ENCODE peak calls at places on chromosomes 3 and 15, in six cellular contexts. One of them, this sample, is unnamed.

GRCh38 chr15:69469467-69470191 is 17.0 kb downstream of the RPLP1 start:
- DNase-seq in CD8-positive, alpha-beta memory T cell: no peak
- DNase-seq in psoas muscle: no peak
- DNase-seq in HT1080: no peak
- DNase-seq in fibroblast of pulmonary artery: no peak
- DNase-seq in hypothalamus: no peak
- DNase-seq in this sample: no peak

GRCh38 chr3:169771651-169772529 is 1.3 kb upstream of the MYNN start:
- DNase-seq in fibroblast of pulmonary artery: peak
- DNase-seq in CD8-positive, alpha-beta memory T cell: peak
- DNase-seq in HT1080: peak
- DNase-seq in hypothalamus: peak
- DNase-seq in psoas muscle: peak
- DNase-seq in this sample: peak

GRCh38 chr3:14563946-14564539 is 23.9 kb upstream of the GRIP2 start:
- DNase-seq in fibroblast of pulmonary artery: no peak
- DNase-seq in psoas muscle: no peak
- DNase-seq in hypothalamus: no peak
- DNase-seq in HT1080: no peak
- DNase-seq in CD8-positive, alpha-beta memory T cell: no peak
- DNase-seq in this sample: peak

GRCh38 chr15:67731112-67731761 is 94.1 kb upstream of the SKOR1 start:
- DNase-seq in CD8-positive, alpha-beta memory T cell: no peak
- DNase-seq in HT1080: no peak
- DNase-seq in hypothalamus: no peak
- DNase-seq in fibroblast of pulmonary artery: peak
- DNase-seq in psoas muscle: no peak
- DNase-seq in this sample: no peak

GRCh38 chr3:191141728-191142127 is 57.3 kb upstream of the OSTN start:
- DNase-seq in psoas muscle: no peak
- DNase-seq in HT1080: peak
- DNase-seq in hypothalamus: no peak
- DNase-seq in fibroblast of pulmonary artery: peak
- DNase-seq in CD8-positive, alpha-beta memory T cell: no peak
- DNase-seq in this sample: no peak

GRCh38 chr15:89367485-89368451 is 33.1 kb upstream of the POLG start:
- DNase-seq in HT1080: no peak
- DNase-seq in psoas muscle: no peak
- DNase-seq in CD8-positive, alpha-beta memory T cell: no peak
- DNase-seq in hypothalamus: peak
- DNase-seq in fibroblast of pulmonary artery: no peak
- DNase-seq in this sample: peak

GRCh38 chr3:50450135-50450911 is 53.1 kb downstream of the CACNA2D2 start:
- DNase-seq in hypothalamus: no peak
- DNase-seq in fibroblast of pulmonary artery: peak
- DNase-seq in HT1080: peak
- DNase-seq in CD8-positive, alpha-beta memory T cell: peak
- DNase-seq in psoas muscle: peak
- DNase-seq in this sample: peak

GRCh38 chr15:93943607-93944006 is 287.8 kb upstream of the MCTP2 start:
- DNase-seq in psoas muscle: no peak
- DNase-seq in CD8-positive, alpha-beta memory T cell: no peak
- DNase-seq in hypothalamus: no peak
- DNase-seq in HT1080: no peak
- DNase-seq in fibroblast of pulmonary artery: no peak
- DNase-seq in this sample: no peak

GRCh38 chr15:53869044-53869805 is 109.0 kb upstream of the UNC13C start:
- DNase-seq in HT1080: peak
- DNase-seq in hypothalamus: no peak
- DNase-seq in fibroblast of pulmonary artery: no peak
- DNase-seq in psoas muscle: no peak
- DNase-seq in CD8-positive, alpha-beta memory T cell: no peak
- DNase-seq in this sample: no peak

GRCh38 chr3:42493126-42493797 is 9.2 kb upstream of the VIPR1 start:
- DNase-seq in psoas muscle: no peak
- DNase-seq in hypothalamus: no peak
- DNase-seq in CD8-positive, alpha-beta memory T cell: no peak
- DNase-seq in fibroblast of pulmonary artery: no peak
- DNase-seq in HT1080: no peak
- DNase-seq in this sample: no peak

GRCh38 chr15:34014556-34014955 is 24.4 kb downstream of the AVEN start:
- DNase-seq in HT1080: no peak
- DNase-seq in fibroblast of pulmonary artery: peak
- DNase-seq in CD8-positive, alpha-beta memory T cell: no peak
- DNase-seq in hypothalamus: no peak
- DNase-seq in psoas muscle: no peak
- DNase-seq in this sample: no peak

GRCh38 chr3:53597136-53597915 is 102.9 kb downstream of the CACNA1D start:
- DNase-seq in psoas muscle: no peak
- DNase-seq in CD8-positive, alpha-beta memory T cell: no peak
- DNase-seq in fibroblast of pulmonary artery: no peak
- DNase-seq in hypothalamus: no peak
- DNase-seq in HT1080: no peak
- DNase-seq in this sample: no peak

GRCh38 chr3:18559323-18559972 is 134.3 kb upstream of the SATB1 start:
- DNase-seq in hypothalamus: no peak
- DNase-seq in HT1080: peak
- DNase-seq in psoas muscle: no peak
- DNase-seq in CD8-positive, alpha-beta memory T cell: peak
- DNase-seq in fibroblast of pulmonary artery: peak
- DNase-seq in this sample: peak

GRCh38 chr3:141538568-141538967 is 51.7 kb downstream of the RASA2 start:
- DNase-seq in HT1080: no peak
- DNase-seq in CD8-positive, alpha-beta memory T cell: no peak
- DNase-seq in psoas muscle: no peak
- DNase-seq in hypothalamus: no peak
- DNase-seq in fibroblast of pulmonary artery: no peak
- DNase-seq in this sample: no peak

GRCh38 chr15:33086500-33087141 is 107.9 kb downstream of the FMN1 start:
- DNase-seq in CD8-positive, alpha-beta memory T cell: peak
- DNase-seq in psoas muscle: no peak
- DNase-seq in HT1080: peak
- DNase-seq in fibroblast of pulmonary artery: peak
- DNase-seq in hypothalamus: no peak
- DNase-seq in this sample: peak

GRCh38 chr3:100111728-100112127 is 2.6 kb downstream of the FILIP1L start:
- DNase-seq in HT1080: no peak
- DNase-seq in hypothalamus: no peak
- DNase-seq in psoas muscle: no peak
- DNase-seq in CD8-positive, alpha-beta memory T cell: no peak
- DNase-seq in fibroblast of pulmonary artery: no peak
- DNase-seq in this sample: no peak

GRCh38 chr3:150970665-150971327 is 1.7 kb downstream of the CLRN1 start:
- DNase-seq in CD8-positive, alpha-beta memory T cell: no peak
- DNase-seq in HT1080: peak
- DNase-seq in psoas muscle: no peak
- DNase-seq in hypothalamus: no peak
- DNase-seq in fibroblast of pulmonary artery: peak
- DNase-seq in this sample: no peak

GRCh38 chr3:27219127-27219860 is 149.9 kb downstream of the NEK10 start:
- DNase-seq in CD8-positive, alpha-beta memory T cell: no peak
- DNase-seq in fibroblast of pulmonary artery: no peak
- DNase-seq in hypothalamus: no peak
- DNase-seq in HT1080: no peak
- DNase-seq in psoas muscle: no peak
- DNase-seq in this sample: no peak

GRCh38 chr3:183100376-183100775 is 1.1 kb upstream of the MCCC1 start:
- DNase-seq in hypothalamus: no peak
- DNase-seq in CD8-positive, alpha-beta memory T cell: no peak
- DNase-seq in HT1080: no peak
- DNase-seq in psoas muscle: no peak
- DNase-seq in fibroblast of pulmonary artery: no peak
- DNase-seq in this sample: peak

GRCh38 chr15:24068102-24068501 is 381.0 kb upstream of the NDN start:
- DNase-seq in HT1080: no peak
- DNase-seq in fibroblast of pulmonary artery: no peak
- DNase-seq in psoas muscle: no peak
- DNase-seq in hypothalamus: no peak
- DNase-seq in CD8-positive, alpha-beta memory T cell: no peak
- DNase-seq in this sample: no peak

GRCh38 chr15:32643907-32644445 is 2.5 kb downstream of the SCG5 start:
- DNase-seq in CD8-positive, alpha-beta memory T cell: no peak
- DNase-seq in hypothalamus: no peak
- DNase-seq in fibroblast of pulmonary artery: no peak
- DNase-seq in psoas muscle: no peak
- DNase-seq in HT1080: peak
- DNase-seq in this sample: no peak

GRCh38 chr3:146638718-146639117 is 33.6 kb upstream of the PLSCR5 start:
- DNase-seq in hypothalamus: no peak
- DNase-seq in CD8-positive, alpha-beta memory T cell: no peak
- DNase-seq in psoas muscle: no peak
- DNase-seq in HT1080: no peak
- DNase-seq in fibroblast of pulmonary artery: peak
- DNase-seq in this sample: no peak

GRCh38 chr15:67063689-67064606 is 1.5 kb upstream of the SMAD3 start:
- DNase-seq in HT1080: no peak
- DNase-seq in fibroblast of pulmonary artery: no peak
- DNase-seq in psoas muscle: peak
- DNase-seq in CD8-positive, alpha-beta memory T cell: no peak
- DNase-seq in hypothalamus: no peak
- DNase-seq in this sample: peak

GRCh38 chr15:87711011-87711410 is 545.5 kb downstream of the NTRK3 start:
- DNase-seq in psoas muscle: no peak
- DNase-seq in CD8-positive, alpha-beta memory T cell: no peak
- DNase-seq in HT1080: no peak
- DNase-seq in fibroblast of pulmonary artery: peak
- DNase-seq in hypothalamus: no peak
- DNase-seq in this sample: no peak

GRCh38 chr3:173733029-173733652 is 335.6 kb downstream of the NLGN1 start:
- DNase-seq in psoas muscle: no peak
- DNase-seq in HT1080: peak
- DNase-seq in hypothalamus: peak
- DNase-seq in CD8-positive, alpha-beta memory T cell: no peak
- DNase-seq in fibroblast of pulmonary artery: peak
- DNase-seq in this sample: no peak

GRCh38 chr3:150238995-150239612 is 169.0 kb upstream of the TSC22D2 start:
- DNase-seq in HT1080: peak
- DNase-seq in hypothalamus: no peak
- DNase-seq in CD8-positive, alpha-beta memory T cell: no peak
- DNase-seq in fibroblast of pulmonary artery: no peak
- DNase-seq in psoas muscle: no peak
- DNase-seq in this sample: peak

GRCh38 chr3:49901351-49902339 is 2.0 kb downstream of the MST1R start:
- DNase-seq in HT1080: no peak
- DNase-seq in hypothalamus: no peak
- DNase-seq in psoas muscle: no peak
- DNase-seq in fibroblast of pulmonary artery: no peak
- DNase-seq in CD8-positive, alpha-beta memory T cell: no peak
- DNase-seq in this sample: no peak

GRCh38 chr3:193772389-193772788 is 179.4 kb downstream of the OPA1 start:
- DNase-seq in psoas muscle: no peak
- DNase-seq in fibroblast of pulmonary artery: no peak
- DNase-seq in CD8-positive, alpha-beta memory T cell: no peak
- DNase-seq in hypothalamus: no peak
- DNase-seq in HT1080: no peak
- DNase-seq in this sample: no peak

GRCh38 chr15:90547545-90547944 is 17.8 kb downstream of the CRTC3 start:
- DNase-seq in HT1080: no peak
- DNase-seq in fibroblast of pulmonary artery: no peak
- DNase-seq in psoas muscle: no peak
- DNase-seq in CD8-positive, alpha-beta memory T cell: no peak
- DNase-seq in hypothalamus: no peak
- DNase-seq in this sample: no peak

GRCh38 chr3:99366663-99367429 is 271.5 kb upstream of the COL8A1 start:
- DNase-seq in CD8-positive, alpha-beta memory T cell: no peak
- DNase-seq in fibroblast of pulmonary artery: no peak
- DNase-seq in hypothalamus: no peak
- DNase-seq in psoas muscle: no peak
- DNase-seq in HT1080: peak
- DNase-seq in this sample: no peak

GRCh38 chr15:100167884-100168375 is 173.8 kb downstream of the ADAMTS17 start:
- DNase-seq in fibroblast of pulmonary artery: no peak
- DNase-seq in CD8-positive, alpha-beta memory T cell: no peak
- DNase-seq in psoas muscle: no peak
- DNase-seq in hypothalamus: no peak
- DNase-seq in HT1080: no peak
- DNase-seq in this sample: no peak